ENCODE peak calls at places on chromosome 5, in nine cellular contexts. One of them, this sample, is unnamed.

GRCh38 chr5:140044041-140044440 is 942 bp upstream of the NRG2 start:
- DNase-seq in Panc1: no peak
- DNase-seq in HCT116: no peak
- DNase-seq in transverse colon: no peak
- DNase-seq in prostate gland: no peak
- DNase-seq in esophagus muscularis mucosa: no peak
- DNase-seq in breast epithelium: no peak
- DNase-seq in GM23338: peak
- DNase-seq in spleen: no peak
- DNase-seq in this sample: no peak

GRCh38 chr5:146744358-146744757 is 134.2 kb downstream of the PPP2R2B start:
- DNase-seq in GM23338: no peak
- DNase-seq in HCT116: no peak
- DNase-seq in Panc1: no peak
- DNase-seq in prostate gland: no peak
- DNase-seq in transverse colon: no peak
- DNase-seq in esophagus muscularis mucosa: no peak
- DNase-seq in spleen: no peak
- DNase-seq in breast epithelium: no peak
- DNase-seq in this sample: no peak

GRCh38 chr5:131163315-131164119 is 1.5 kb downstream of the HINT1 start:
- DNase-seq in transverse colon: no peak
- DNase-seq in prostate gland: no peak
- DNase-seq in esophagus muscularis mucosa: no peak
- DNase-seq in spleen: no peak
- DNase-seq in GM23338: no peak
- DNase-seq in Panc1: no peak
- DNase-seq in breast epithelium: no peak
- DNase-seq in HCT116: no peak
- DNase-seq in this sample: no peak

GRCh38 chr5:115098041-115098702 is 71.5 kb downstream of the TRIM36 start:
- DNase-seq in HCT116: peak
- DNase-seq in esophagus muscularis mucosa: no peak
- DNase-seq in spleen: no peak
- DNase-seq in prostate gland: peak
- DNase-seq in GM23338: peak
- DNase-seq in Panc1: peak
- DNase-seq in transverse colon: peak
- DNase-seq in breast epithelium: no peak
- DNase-seq in this sample: no peak

GRCh38 chr5:176474476-176474875 is 26.3 kb downstream of the FAF2 start:
- DNase-seq in HCT116: no peak
- DNase-seq in esophagus muscularis mucosa: no peak
- DNase-seq in spleen: no peak
- DNase-seq in breast epithelium: no peak
- DNase-seq in prostate gland: no peak
- DNase-seq in transverse colon: no peak
- DNase-seq in GM23338: no peak
- DNase-seq in Panc1: no peak
- DNase-seq in this sample: no peak

GRCh38 chr5:142641681-142642080 is 44.2 kb downstream of the FGF1 start:
- DNase-seq in transverse colon: no peak
- DNase-seq in spleen: no peak
- DNase-seq in prostate gland: no peak
- DNase-seq in HCT116: no peak
- DNase-seq in esophagus muscularis mucosa: no peak
- DNase-seq in Panc1: no peak
- DNase-seq in GM23338: no peak
- DNase-seq in breast epithelium: no peak
- DNase-seq in this sample: no peak

GRCh38 chr5:68894673-68895072 is 199.1 kb upstream of the SLC30A5 start:
- DNase-seq in breast epithelium: no peak
- DNase-seq in Panc1: no peak
- DNase-seq in GM23338: no peak
- DNase-seq in prostate gland: no peak
- DNase-seq in esophagus muscularis mucosa: no peak
- DNase-seq in spleen: no peak
- DNase-seq in transverse colon: no peak
- DNase-seq in HCT116: no peak
- DNase-seq in this sample: no peak

GRCh38 chr5:16507716-16508115 is 42.1 kb upstream of the ZNF622 start:
- DNase-seq in breast epithelium: no peak
- DNase-seq in Panc1: no peak
- DNase-seq in HCT116: no peak
- DNase-seq in esophagus muscularis mucosa: no peak
- DNase-seq in GM23338: no peak
- DNase-seq in spleen: no peak
- DNase-seq in prostate gland: no peak
- DNase-seq in transverse colon: no peak
- DNase-seq in this sample: no peak

GRCh38 chr5:50302815-50303490 is 138.1 kb downstream of the EMB start:
- DNase-seq in esophagus muscularis mucosa: no peak
- DNase-seq in spleen: no peak
- DNase-seq in prostate gland: no peak
- DNase-seq in breast epithelium: no peak
- DNase-seq in GM23338: no peak
- DNase-seq in HCT116: peak
- DNase-seq in transverse colon: no peak
- DNase-seq in Panc1: peak
- DNase-seq in this sample: no peak

GRCh38 chr5:68535121-68535520 is 319.6 kb downstream of the PIK3R1 start:
- DNase-seq in breast epithelium: no peak
- DNase-seq in esophagus muscularis mucosa: no peak
- DNase-seq in prostate gland: no peak
- DNase-seq in Panc1: no peak
- DNase-seq in GM23338: no peak
- DNase-seq in spleen: no peak
- DNase-seq in HCT116: no peak
- DNase-seq in transverse colon: no peak
- DNase-seq in this sample: no peak

GRCh38 chr5:5710471-5710870 is 288.0 kb downstream of the ICE1 start:
- DNase-seq in GM23338: no peak
- DNase-seq in Panc1: no peak
- DNase-seq in spleen: no peak
- DNase-seq in esophagus muscularis mucosa: no peak
- DNase-seq in breast epithelium: no peak
- DNase-seq in HCT116: no peak
- DNase-seq in prostate gland: no peak
- DNase-seq in transverse colon: no peak
- DNase-seq in this sample: no peak

GRCh38 chr5:140868721-140869554 is at the start of gene PCDHA11:
- DNase-seq in breast epithelium: no peak
- DNase-seq in HCT116: peak
- DNase-seq in prostate gland: no peak
- DNase-seq in GM23338: peak
- DNase-seq in esophagus muscularis mucosa: no peak
- DNase-seq in transverse colon: no peak
- DNase-seq in Panc1: no peak
- DNase-seq in spleen: no peak
- DNase-seq in this sample: no peak

GRCh38 chr5:150144211-150144801 is 11.3 kb downstream of the PDGFRB start:
- DNase-seq in spleen: no peak
- DNase-seq in Panc1: no peak
- DNase-seq in transverse colon: no peak
- DNase-seq in prostate gland: no peak
- DNase-seq in esophagus muscularis mucosa: no peak
- DNase-seq in GM23338: peak
- DNase-seq in breast epithelium: no peak
- DNase-seq in HCT116: no peak
- DNase-seq in this sample: no peak

GRCh38 chr5:150144876-150145275 is 10.8 kb downstream of the PDGFRB start:
- DNase-seq in transverse colon: no peak
- DNase-seq in GM23338: no peak
- DNase-seq in esophagus muscularis mucosa: no peak
- DNase-seq in Panc1: no peak
- DNase-seq in spleen: no peak
- DNase-seq in breast epithelium: no peak
- DNase-seq in prostate gland: no peak
- DNase-seq in HCT116: no peak
- DNase-seq in this sample: no peak

GRCh38 chr5:150146862-150147579 is 8.6 kb downstream of the PDGFRB start:
- DNase-seq in Panc1: no peak
- DNase-seq in breast epithelium: no peak
- DNase-seq in spleen: no peak
- DNase-seq in transverse colon: no peak
- DNase-seq in HCT116: no peak
- DNase-seq in prostate gland: no peak
- DNase-seq in GM23338: no peak
- DNase-seq in esophagus muscularis mucosa: no peak
- DNase-seq in this sample: no peak

GRCh38 chr5:150147580-150148407 is 7.9 kb downstream of the PDGFRB start:
- DNase-seq in spleen: no peak
- DNase-seq in transverse colon: no peak
- DNase-seq in prostate gland: no peak
- DNase-seq in Panc1: no peak
- DNase-seq in GM23338: no peak
- DNase-seq in esophagus muscularis mucosa: no peak
- DNase-seq in HCT116: no peak
- DNase-seq in breast epithelium: no peak
- DNase-seq in this sample: no peak

DNA sequence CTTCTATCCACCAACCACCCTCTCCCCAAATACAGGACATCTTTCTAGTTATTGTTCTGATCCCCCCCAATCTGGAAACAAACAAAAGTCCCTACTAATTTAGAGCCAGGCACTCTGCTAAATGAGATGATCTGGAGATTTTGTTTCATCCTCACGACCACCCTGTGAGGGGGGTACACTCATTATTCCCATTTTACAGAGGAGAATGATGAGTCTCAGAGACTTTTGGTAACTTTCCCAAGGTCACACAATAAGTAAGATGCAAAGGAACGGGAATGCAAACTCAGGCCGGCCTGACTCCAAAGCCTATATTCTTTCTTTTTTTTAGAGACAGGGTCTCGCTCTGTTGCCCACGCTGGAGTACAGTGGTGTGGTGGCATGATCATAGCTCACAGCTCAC is 9.4 kb downstream of the PDGFRB start:
- DNase-seq in spleen: no peak
- DNase-seq in GM23338: no peak
- DNase-seq in prostate gland: no peak
- DNase-seq in HCT116: no peak
- DNase-seq in transverse colon: no peak
- DNase-seq in Panc1: no peak
- DNase-seq in breast epithelium: no peak
- DNase-seq in esophagus muscularis mucosa: no peak
- DNase-seq in this sample: no peak
- H3K27ac ChIP-seq in spleen: peak
- H3K27ac ChIP-seq in GM23338: no peak
- H3K27ac ChIP-seq in prostate gland: no peak
- H3K27ac ChIP-seq in HCT116: no peak
- H3K27ac ChIP-seq in transverse colon: peak
- H3K27ac ChIP-seq in Panc1: no peak
- H3K27ac ChIP-seq in breast epithelium: peak
- H3K27ac ChIP-seq in esophagus muscularis mucosa: peak
- H3K27ac ChIP-seq in this sample: peak

GRCh38 chr5:80725446-80725845 is 70.7 kb upstream of the DHFR start:
- DNase-seq in Panc1: no peak
- DNase-seq in esophagus muscularis mucosa: no peak
- DNase-seq in HCT116: no peak
- DNase-seq in prostate gland: no peak
- DNase-seq in spleen: no peak
- DNase-seq in breast epithelium: no peak
- DNase-seq in GM23338: no peak
- DNase-seq in transverse colon: no peak
- DNase-seq in this sample: no peak
- TF ChIP-seq CTCF in Panc1: no peak
- TF ChIP-seq CTCF in esophagus muscularis mucosa: no peak
- TF ChIP-seq CTCF in HCT116: no peak
- TF ChIP-seq CTCF in prostate gland: no peak
- TF ChIP-seq CTCF in spleen: no peak
- TF ChIP-seq CTCF in breast epithelium: no peak
- TF ChIP-seq CTCF in GM23338: no peak
- TF ChIP-seq CTCF in transverse colon: no peak
- TF ChIP-seq CTCF in this sample: no peak

GRCh38 chr5:173020154-173020581 is 36.0 kb upstream of the CREBRF start:
- DNase-seq in HCT116: no peak
- DNase-seq in Panc1: no peak
- DNase-seq in prostate gland: no peak
- DNase-seq in esophagus muscularis mucosa: peak
- DNase-seq in transverse colon: no peak
- DNase-seq in breast epithelium: no peak
- DNase-seq in spleen: no peak
- DNase-seq in GM23338: no peak
- DNase-seq in this sample: no peak

GRCh38 chr5:173016069-173016455 is 32.5 kb downstream of the ATP6V0E1 start:
- DNase-seq in HCT116: no peak
- DNase-seq in spleen: no peak
- DNase-seq in Panc1: no peak
- DNase-seq in prostate gland: no peak
- DNase-seq in breast epithelium: no peak
- DNase-seq in GM23338: no peak
- DNase-seq in esophagus muscularis mucosa: peak
- DNase-seq in transverse colon: no peak
- DNase-seq in this sample: no peak

GRCh38 chr5:173018352-173018751 is 34.8 kb downstream of the ATP6V0E1 start:
- DNase-seq in prostate gland: no peak
- DNase-seq in transverse colon: no peak
- DNase-seq in GM23338: no peak
- DNase-seq in spleen: no peak
- DNase-seq in esophagus muscularis mucosa: peak
- DNase-seq in Panc1: no peak
- DNase-seq in breast epithelium: no peak
- DNase-seq in HCT116: no peak
- DNase-seq in this sample: no peak

GRCh38 chr5:173012882-173013281 is 29.3 kb downstream of the ATP6V0E1 start:
- DNase-seq in GM23338: no peak
- DNase-seq in prostate gland: no peak
- DNase-seq in HCT116: no peak
- DNase-seq in transverse colon: no peak
- DNase-seq in breast epithelium: no peak
- DNase-seq in Panc1: no peak
- DNase-seq in esophagus muscularis mucosa: no peak
- DNase-seq in spleen: peak
- DNase-seq in this sample: no peak

GRCh38 chr5:173016621-173017046 is 33.1 kb downstream of the ATP6V0E1 start:
- DNase-seq in spleen: no peak
- DNase-seq in prostate gland: peak
- DNase-seq in GM23338: peak
- DNase-seq in Panc1: peak
- DNase-seq in esophagus muscularis mucosa: peak
- DNase-seq in HCT116: peak
- DNase-seq in transverse colon: no peak
- DNase-seq in breast epithelium: no peak
- DNase-seq in this sample: no peak
- TF ChIP-seq POLR2AphosphoS5 in spleen: no peak
- TF ChIP-seq POLR2AphosphoS5 in prostate gland: peak
- TF ChIP-seq POLR2AphosphoS5 in GM23338: no peak
- TF ChIP-seq POLR2AphosphoS5 in Panc1: no peak
- TF ChIP-seq POLR2AphosphoS5 in esophagus muscularis mucosa: peak
- TF ChIP-seq POLR2AphosphoS5 in HCT116: no peak
- TF ChIP-seq POLR2AphosphoS5 in transverse colon: no peak
- TF ChIP-seq POLR2AphosphoS5 in breast epithelium: no peak
- TF ChIP-seq POLR2AphosphoS5 in this sample: no peak

DNA sequence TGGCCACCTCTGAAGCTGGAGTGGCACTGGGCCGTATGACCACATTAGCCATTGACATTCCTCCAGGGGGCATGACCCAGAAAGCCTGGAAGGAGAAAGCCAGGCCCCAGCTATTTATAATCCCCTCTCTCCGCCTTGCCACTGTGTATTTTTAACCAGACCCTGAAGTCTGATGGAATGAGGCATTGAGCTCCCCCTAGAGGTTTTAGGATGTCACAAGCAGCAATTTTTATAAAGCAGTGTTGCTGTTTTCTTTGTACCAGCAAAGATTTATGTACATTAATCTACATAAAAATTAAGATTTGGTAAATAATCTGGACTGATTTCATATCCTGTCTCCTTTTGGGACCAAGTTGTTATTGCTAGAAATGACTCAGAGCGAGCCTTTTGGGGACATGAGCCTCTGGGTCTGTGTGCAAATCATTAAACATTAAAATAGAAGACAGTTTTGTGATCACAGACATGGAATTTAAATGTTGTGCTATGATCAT is 127.1 kb downstream of the TRIO start:
- DNase-seq in esophagus muscularis mucosa: no peak
- DNase-seq in spleen: no peak
- DNase-seq in transverse colon: no peak
- DNase-seq in Panc1: no peak
- DNase-seq in GM23338: peak
- DNase-seq in HCT116: peak
- DNase-seq in breast epithelium: no peak
- DNase-seq in prostate gland: no peak
- DNase-seq in this sample: no peak
- H3K27ac ChIP-seq in esophagus muscularis mucosa: peak
- H3K27ac ChIP-seq in spleen: no peak
- H3K27ac ChIP-seq in transverse colon: peak
- H3K27ac ChIP-seq in Panc1: peak
- H3K27ac ChIP-seq in GM23338: peak
- H3K27ac ChIP-seq in HCT116: no peak
- H3K27ac ChIP-seq in breast epithelium: peak
- H3K27ac ChIP-seq in prostate gland: peak
- H3K27ac ChIP-seq in this sample: peak

This sample was measured in stomach.